ENCODE peak calls at places on chromosome 6, in five cellular contexts. I is fibroblast of lung, G is nephron progenitor cell, A is breast epithelium, F is AG09309. P is an unnamed sample.

GRCh38 chr6:137490506-137490905 is 3.7 kb downstream of the OLIG3 start:
- DNase-seq in A (no peak), G (no peak), I (no peak), F (no peak), P (no peak)

GRCh38 chr6:37738216-37738615 is 40.5 kb upstream of the MDGA1 start:
- DNase-seq in I (no peak), A (no peak), F (no peak), G (no peak), P (no peak)

GRCh38 chr6:144006731-144007454 is 1.2 kb downstream of the PLAGL1 start:
- DNase-seq in F (peak), G (peak), A (no peak), I (peak), P (no peak)

GRCh38 chr6:17984399-17984798 is 3.0 kb downstream of the KIF13A start:
- DNase-seq in I (peak), F (no peak), A (no peak), G (no peak), P (no peak)

GRCh38 chr6:47407295-47408281 is 70.0 kb upstream of the CD2AP start:
- DNase-seq in I (no peak), G (no peak), F (peak), A (no peak), P (no peak)

GRCh38 chr6:12348530-12349511 is 58.7 kb downstream of the EDN1 start:
- DNase-seq in G (no peak), I (peak), F (peak), A (no peak), P (no peak)

GRCh38 chr6:167847936-167848335 is 21.2 kb downstream of the AFDN start:
- DNase-seq in F (no peak), A (no peak), I (no peak), G (no peak), P (no peak)

GRCh38 chr6:72760130-72760793 is 138.4 kb downstream of the KCNQ5 start:
- DNase-seq in I (peak), F (no peak), G (no peak), A (no peak), P (no peak)

GRCh38 chr6:169557887-169558286 is 143.9 kb downstream of the WDR27 start:
- DNase-seq in F (no peak), G (no peak), I (no peak), A (no peak), P (no peak)

GRCh38 chr6:96610019-96610418 is 47.1 kb downstream of the FHL5 start:
- DNase-seq in G (no peak), A (no peak), F (no peak), I (no peak), P (no peak)

GRCh38 chr6:129493396-129493902 is 216.5 kb downstream of the ARHGAP18 start:
- DNase-seq in A (no peak), F (no peak), I (peak), G (no peak), P (no peak)

GRCh38 chr6:169990095-169991030 is 238.9 kb downstream of the ERMARD start:
- DNase-seq in A (no peak), G (no peak), I (no peak), F (no peak), P (peak)

GRCh38 chr6:90818163-90818562 is 231.3 kb upstream of the MAP3K7 start:
- DNase-seq in F (no peak), A (no peak), G (no peak), I (no peak), P (no peak)

GRCh38 chr6:149387787-149388512 is 12.1 kb upstream of the SUMO4 start:
- DNase-seq in I (no peak), A (peak), G (no peak), F (no peak), P (no peak)

GRCh38 chr6:88662163-88662580 is 301.2 kb downstream of the RNGTT start:
- DNase-seq in F (no peak), I (no peak), G (no peak), A (no peak), P (no peak)

GRCh38 chr6:88982720-88983119 is 19.3 kb upstream of the RNGTT start:
- DNase-seq in I (peak), A (peak), G (no peak), F (peak), P (no peak)

GRCh38 chr6:149581349-149581748 is 15.2 kb downstream of the GINM1 start:
- DNase-seq in A (no peak), F (no peak), I (no peak), G (no peak), P (no peak)

GRCh38 chr6:163963205-163964120 is 548.9 kb downstream of the QKI start:
- DNase-seq in A (no peak), F (no peak), G (no peak), I (no peak), P (no peak)

GRCh38 chr6:6699741-6700367 is 111.3 kb downstream of the LY86 start:
- DNase-seq in F (peak), G (no peak), A (peak), I (peak), P (no peak)

GRCh38 chr6:130696806-130697205 is 130.4 kb upstream of the SMLR1 start:
- DNase-seq in I (no peak), F (no peak), G (no peak), A (no peak), P (no peak)

GRCh38 chr6:118894425-118895240 is 681 bp downstream of the ASF1A start:
- DNase-seq in A (peak), F (no peak), I (peak), G (peak), P (peak)

GRCh38 chr6:170048615-170049256 is 242.1 kb downstream of the DLL1 start:
- DNase-seq in A (no peak), F (no peak), I (peak), G (no peak), P (no peak)

GRCh38 chr6:23621026-23621425 is 505.0 kb upstream of the NRSN1 start:
- DNase-seq in F (no peak), I (peak), G (no peak), A (no peak), P (no peak)

GRCh38 chr6:116239856-116240255 is 14.0 kb downstream of the TSPYL4 start:
- DNase-seq in F (no peak), I (no peak), A (no peak), G (no peak), P (no peak)

GRCh38 chr6:139119553-139119952 is 15.3 kb upstream of the HECA start:
- DNase-seq in G (no peak), I (no peak), F (no peak), A (no peak), P (no peak)

GRCh38 chr6:69138173-69138572 is 503.1 kb downstream of the ADGRB3 start:
- DNase-seq in A (no peak), G (no peak), I (no peak), F (no peak), P (no peak)

GRCh38 chr6:148085651-148086321 is 256.9 kb upstream of the SASH1 start:
- DNase-seq in F (peak), I (no peak), G (no peak), A (no peak), P (no peak)

GRCh38 chr6:17277256-17277655 is 3.9 kb upstream of the RBM24 start:
- DNase-seq in I (no peak), G (no peak), F (no peak), A (no peak), P (no peak)

GRCh38 chr6:52059821-52060220 is 27.6 kb downstream of the PKHD1 start:
- DNase-seq in G (no peak), F (no peak), A (no peak), I (no peak), P (no peak)

GRCh38 chr6:26122402-26122792 is 35.2 kb downstream of the HFE start:
- DNase-seq in F (no peak), G (no peak), I (no peak), A (no peak), P (no peak)

GRCh38 chr6:109187399-109188114 is 92.2 kb downstream of the CEP57L1 start:
- DNase-seq in A (peak), G (peak), I (peak), F (peak), P (peak)

GRCh38 chr6:26250806-26251075 is 114.3 kb upstream of the BTN3A2 start:
- DNase-seq in A (no peak), G (peak), I (no peak), F (no peak), P (no peak)

GRCh38 chr6:87993331-87993730 is 54.3 kb upstream of the SPACA1 start:
- DNase-seq in A (no peak), F (no peak), G (no peak), I (no peak), P (no peak)

GRCh38 chr6:166772518-166772917 is 145.5 kb upstream of the RPS6KA2 start:
- DNase-seq in G (no peak), F (no peak), A (no peak), I (no peak), P (no peak)

GRCh38 chr6:166769648-166770047 is 142.6 kb upstream of the RPS6KA2 start:
- DNase-seq in I (no peak), G (no peak), A (no peak), F (no peak), P (no peak)

GRCh38 chr6:166768761-166769160 is 141.7 kb upstream of the RPS6KA2 start:
- DNase-seq in A (no peak), I (no peak), F (no peak), G (no peak), P (no peak)

GRCh38 chr6:166771701-166772100 is 144.7 kb upstream of the RPS6KA2 start:
- DNase-seq in G (no peak), F (no peak), I (no peak), A (no peak), P (no peak)

GRCh38 chr6:166770216-166771116 is 143.4 kb upstream of the RPS6KA2 start:
- DNase-seq in A (no peak), I (no peak), F (no peak), G (no peak), P (no peak)
- TF ChIP-seq CTCF in A (no peak), I (no peak), F (peak), G (peak), P (no peak)

GRCh38 chr6:122838060-122838780 is 49.2 kb downstream of the SMPDL3A start:
- DNase-seq in A (no peak), F (no peak), G (no peak), I (peak), P (no peak)
- TF ChIP-seq CTCF in A (no peak), F (peak), G (peak), I (peak), P (no peak)

GRCh38 chr6:133218831-133219230 is 22.3 kb upstream of the EYA4 start:
- DNase-seq in F (no peak), G (no peak), A (no peak), I (no peak), P (no peak)
- TF ChIP-seq CTCF in F (no peak), G (no peak), A (no peak), I (no peak), P (no peak)

GRCh38 chr6:3456395-3456767 is 469 bp downstream of the SLC22A23 start:
- DNase-seq in F (no peak), A (no peak), G (no peak), I (no peak), P (peak)

GRCh38 chr6:3456794-3457709 is at the start of gene SLC22A23:
- DNase-seq in I (no peak), A (peak), G (peak), F (no peak), P (peak)

GRCh38 chr6:3455121-3455489 is 1.7 kb downstream of the SLC22A23 start:
- DNase-seq in A (no peak), F (no peak), I (no peak), G (no peak), P (no peak)

GRCh38 chr6:3454206-3455016 is 2.4 kb downstream of the SLC22A23 start:
- DNase-seq in G (no peak), F (no peak), I (no peak), A (no peak), P (no peak)

GRCh38 chr6:3455490-3456394 is 1.1 kb downstream of the SLC22A23 start:
- DNase-seq in F (no peak), G (peak), A (peak), I (no peak), P (peak)
- TF ChIP-seq CTCF in F (no peak), G (no peak), A (no peak), I (no peak), P (no peak)

GRCh38 chr6:48447251-48447650 is 336.3 kb upstream of the PTCHD4 start:
- DNase-seq in I (no peak), G (no peak), F (no peak), A (no peak), P (no peak)

DNA sequence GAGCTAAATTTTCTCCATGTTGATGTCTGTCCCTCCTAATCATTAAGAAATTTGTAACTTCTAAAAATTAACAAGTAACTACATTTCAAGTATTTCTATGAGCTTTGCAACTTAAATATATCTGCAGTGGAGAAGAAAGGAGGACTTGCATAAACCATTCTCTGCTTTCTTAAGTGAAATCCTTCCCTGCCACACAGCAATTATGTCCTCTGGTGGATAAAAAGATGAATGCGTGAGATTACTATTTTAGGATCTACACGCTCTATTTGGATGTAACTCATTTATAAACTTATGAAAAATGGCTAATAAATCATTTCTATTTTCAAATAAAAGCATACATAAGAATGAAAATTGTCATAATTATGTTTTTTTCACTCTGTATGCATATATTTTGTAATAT is 338.0 kb upstream of the PTCHD4 start:
- DNase-seq in A (no peak), I (peak), G (no peak), F (no peak), P (no peak)
- TF ChIP-seq CTCF in A (no peak), I (no peak), G (no peak), F (peak), P (no peak)

GRCh38 chr6:63635563-63636515 is at the start of gene PHF3:
- DNase-seq in I (peak), F (peak), G (peak), A (peak), P (peak)
- TF ChIP-seq CTCF in I (no peak), F (peak), G (no peak), A (peak), P (no peak)

GRCh38 chr6:30741789-30742315 is 635 bp downstream of the FLOT1 start:
- DNase-seq in I (no peak), A (no peak), F (no peak), G (no peak), P (no peak)

GRCh38 chr6:30740993-30741784 is 1.3 kb downstream of the FLOT1 start:
- DNase-seq in A (no peak), G (no peak), I (no peak), F (no peak), P (no peak)

GRCh38 chr6:30744054-30744805 is at the start of gene IER3:
- DNase-seq in F (peak), I (peak), G (peak), A (peak), P (peak)

GRCh38 chr6:30743099-30744053 is 889 bp upstream of the FLOT1 start:
- DNase-seq in I (peak), F (no peak), A (peak), G (no peak), P (no peak)

GRCh38 chr6:30742316-30743098 is at the start of gene FLOT1:
- DNase-seq in F (peak), G (peak), A (peak), I (peak), P (peak)
- TF ChIP-seq CTCF in F (no peak), G (no peak), A (peak), I (no peak), P (no peak)